ENCODE peak calls at places on chromosomes 13 and 19, in six cellular contexts. W, U, V, F, Z and K are unnamed samples.

GRCh38 chr13:109243311-109243951 is 543.0 kb downstream of the IRS2 start:
- DNase-seq in V (no peak), W (no peak), F (peak), Z (no peak), U (peak), K (no peak)

GRCh38 chr19:3818479-3818878 is 32.3 kb upstream of the MATK start:
- DNase-seq in Z (no peak), V (no peak), U (no peak), F (no peak), W (no peak), K (peak)

GRCh38 chr19:2032296-2032941 is 16.9 kb upstream of the BTBD2 start:
- DNase-seq in Z (peak), W (peak), V (peak), U (peak), F (peak), K (peak)

GRCh38 chr13:36357692-36358091 is 11.5 kb upstream of the SPART start:
- DNase-seq in Z (no peak), V (no peak), U (peak), W (no peak), F (no peak), K (peak)

GRCh38 chr19:11541238-11541637 is 2.6 kb downstream of the CNN1 start:
- DNase-seq in W (no peak), V (no peak), Z (no peak), U (no peak), F (no peak), K (no peak)

GRCh38 chr19:39670998-39671397 is 15.3 kb downstream of the LGALS16 start:
- DNase-seq in U (no peak), V (no peak), F (no peak), W (no peak), Z (no peak), K (no peak)

GRCh38 chr13:111005364-111005763 is 90.5 kb upstream of the ANKRD10 start:
- DNase-seq in U (no peak), V (no peak), W (no peak), F (peak), Z (no peak), K (no peak)

GRCh38 chr13:61664821-61665705 is 249.4 kb upstream of the PCDH20 start:
- DNase-seq in F (no peak), V (no peak), W (no peak), U (no peak), Z (peak), K (no peak)

GRCh38 chr19:14479985-14480694 is 5.0 kb upstream of the PTGER1 start:
- DNase-seq in Z (peak), W (no peak), F (peak), V (no peak), U (no peak), K (no peak)

GRCh38 chr13:35225582-35225981 is 250.9 kb downstream of the MAB21L1 start:
- DNase-seq in W (no peak), V (no peak), Z (no peak), F (no peak), U (no peak), K (no peak)

GRCh38 chr19:13083627-13084026 is 19.0 kb downstream of the LYL1 start:
- DNase-seq in F (no peak), U (no peak), Z (no peak), V (no peak), W (no peak), K (no peak)

GRCh38 chr19:43290568-43291359 is 21.4 kb upstream of the PSG9 start:
- DNase-seq in V (no peak), W (no peak), F (no peak), Z (no peak), U (no peak), K (no peak)

GRCh38 chr19:50341091-50341564 is 12.0 kb upstream of the KCNC3 start:
- DNase-seq in W (no peak), F (no peak), U (no peak), V (no peak), Z (no peak), K (no peak)

GRCh38 chr13:42215578-42216421 is 56.2 kb upstream of the AKAP11 start:
- DNase-seq in F (no peak), Z (no peak), W (no peak), V (no peak), U (no peak), K (no peak)

GRCh38 chr13:33326246-33326645 is 40.7 kb upstream of the STARD13 start:
- DNase-seq in V (no peak), W (no peak), U (no peak), Z (no peak), F (no peak), K (no peak)

GRCh38 chr13:62482351-62482750 is 1066.7 kb upstream of the PCDH20 start:
- DNase-seq in W (no peak), F (no peak), Z (no peak), V (no peak), U (no peak), K (no peak)

GRCh38 chr13:76836311-76836710 is 49.9 kb downstream of the KCTD12 start:
- DNase-seq in U (no peak), F (no peak), W (no peak), Z (no peak), V (no peak), K (no peak)

GRCh38 chr13:85261757-85262346 is 537.4 kb downstream of the SLITRK6 start:
- DNase-seq in Z (no peak), U (no peak), F (no peak), V (no peak), W (no peak), K (no peak)

GRCh38 chr13:89136678-89137077 is 1465.5 kb downstream of the SLITRK5 start:
- DNase-seq in W (no peak), V (no peak), U (no peak), Z (no peak), F (no peak), K (no peak)

GRCh38 chr19:43634068-43634467 is 5.6 kb downstream of the CADM4 start:
- DNase-seq in Z (no peak), U (no peak), F (no peak), V (no peak), W (no peak), K (no peak)

GRCh38 chr19:9671654-9672053 is 3.2 kb downstream of the ZNF562 start:
- DNase-seq in F (no peak), U (no peak), V (no peak), W (no peak), Z (no peak), K (no peak)

GRCh38 chr19:9672893-9673292 is 2.0 kb downstream of the ZNF562 start:
- DNase-seq in W (no peak), F (no peak), Z (no peak), U (no peak), V (no peak), K (no peak)

GRCh38 chr19:9667898-9668297 is 7.0 kb downstream of the ZNF562 start:
- DNase-seq in W (no peak), U (no peak), F (no peak), Z (no peak), V (no peak), K (no peak)

GRCh38 chr19:9673912-9674668 is 810 bp downstream of the ZNF562 start:
- DNase-seq in W (no peak), V (no peak), U (no peak), F (no peak), Z (no peak), K (no peak)

DNA sequence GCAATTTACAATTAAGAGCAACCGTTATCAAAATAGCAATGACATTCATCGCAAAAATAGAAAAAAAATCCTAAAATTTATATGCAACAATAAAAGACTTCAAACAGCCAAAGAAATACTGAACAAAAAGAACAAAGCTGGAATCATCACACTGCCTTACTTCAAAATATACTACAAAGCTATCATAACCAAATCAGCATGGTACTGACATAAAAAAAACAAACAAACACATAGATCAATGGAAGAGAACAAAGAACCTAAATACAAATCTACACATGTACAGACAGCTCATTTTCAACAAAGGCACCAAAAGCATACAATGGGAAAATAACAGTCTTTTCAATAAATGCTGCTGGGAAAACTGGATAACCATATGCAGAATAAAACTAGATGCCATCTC is 6.4 kb downstream of the ZNF562 start:
- DNase-seq in V (no peak), Z (no peak), W (no peak), U (no peak), F (no peak), K (no peak)
- H3K4me3 ChIP-seq in V (no peak), Z (no peak), W (no peak), U (no peak), F (no peak), K (no peak)

GRCh38 chr19:47786566-47786965 is 8.1 kb downstream of the SELENOW start:
- DNase-seq in U (peak), W (no peak), Z (no peak), V (no peak), F (no peak), K (no peak)
- H3K27ac ChIP-seq in U (peak), W (no peak), Z (no peak), V (no peak), F (no peak), K (no peak)

DNA sequence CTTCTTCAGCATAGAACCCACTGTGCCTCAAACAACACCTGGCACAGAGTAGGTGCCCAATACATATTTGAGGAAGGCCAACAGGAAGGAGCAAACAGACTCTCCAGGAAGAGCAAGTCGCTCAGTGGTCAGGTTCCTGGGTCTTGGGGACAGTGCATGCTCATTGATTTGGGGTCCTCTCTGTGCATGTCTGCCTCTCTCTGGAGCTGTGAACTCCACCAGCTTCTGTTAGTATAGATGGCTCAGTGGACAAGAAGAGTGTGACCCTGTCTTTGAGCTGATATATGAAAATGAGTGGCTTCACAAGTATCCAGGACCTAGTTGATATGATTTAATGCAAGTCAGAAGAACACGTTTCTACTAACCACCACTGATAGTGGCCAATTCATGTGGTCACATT is 98.7 kb downstream of the KCTD15 start:
- DNase-seq in V (no peak), Z (no peak), U (no peak), F (no peak), W (no peak), K (no peak)
- H3K4me3 ChIP-seq in V (no peak), Z (no peak), U (no peak), F (no peak), W (no peak), K (no peak)

DNA sequence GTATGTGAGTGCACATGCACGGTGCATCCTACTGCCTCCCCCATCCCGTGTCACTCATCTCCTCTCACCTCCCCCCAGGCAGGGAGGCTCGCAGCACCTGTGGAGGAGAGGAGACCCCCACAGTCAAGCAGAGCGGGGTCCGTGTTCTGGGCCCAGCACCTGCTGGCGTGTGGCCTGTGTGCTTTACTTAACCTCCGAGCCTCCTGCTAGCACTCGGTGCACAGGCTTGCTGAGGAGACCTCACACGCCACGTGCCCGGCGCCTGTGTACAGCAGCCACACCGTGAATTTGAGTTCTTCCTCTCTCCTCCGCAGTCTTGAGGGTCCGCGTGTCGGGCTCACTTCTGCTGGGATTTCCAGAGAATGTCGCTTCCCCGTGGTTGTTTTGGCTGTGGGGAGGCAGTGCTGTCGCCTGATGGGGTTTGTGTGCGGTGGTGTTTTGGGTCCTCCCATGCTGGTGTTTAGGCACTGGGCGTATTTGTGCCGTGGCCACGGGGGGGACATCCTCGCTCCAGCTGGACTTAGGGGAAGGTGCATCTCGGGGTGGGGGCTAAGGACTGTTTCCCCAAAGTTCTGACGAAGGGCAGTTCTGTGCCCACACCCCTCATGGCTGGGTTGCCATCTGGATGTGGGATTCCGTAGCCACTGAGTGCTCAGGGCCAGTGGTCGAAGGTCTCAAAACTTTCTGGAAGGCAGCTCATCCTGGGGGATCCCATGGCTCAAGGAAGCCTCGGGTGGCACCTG is 34.8 kb upstream of the TMEM255B start:
- DNase-seq in F (no peak), Z (no peak), U (no peak), V (no peak), W (no peak), K (no peak)
- H3K27ac ChIP-seq in F (peak), Z (peak), U (peak), V (no peak), W (peak), K (no peak)

GRCh38 chr13:31499274-31499673 is 240.1 kb upstream of the RXFP2 start:
- DNase-seq in W (no peak), Z (no peak), U (no peak), F (no peak), V (no peak), K (no peak)

GRCh38 chr13:31503626-31504025 is 235.7 kb upstream of the RXFP2 start:
- DNase-seq in F (no peak), V (no peak), W (no peak), U (no peak), Z (no peak), K (no peak)

GRCh38 chr13:31504918-31505317 is 234.4 kb upstream of the RXFP2 start:
- DNase-seq in U (no peak), W (no peak), Z (no peak), F (no peak), V (no peak), K (no peak)
- H3K4me3 ChIP-seq in U (no peak), W (no peak), Z (no peak), F (no peak), V (no peak), K (no peak)

GRCh38 chr19:16370671-16371391 is 46.2 kb downstream of the KLF2 start:
- DNase-seq in U (no peak), W (no peak), F (no peak), V (no peak), Z (no peak), K (no peak)
- H3K27ac ChIP-seq in U (peak), W (no peak), F (no peak), V (no peak), Z (peak), K (no peak)

GRCh38 chr13:30033681-30034447 is 183.4 kb upstream of the UBL3 start:
- DNase-seq in Z (no peak), U (no peak), F (no peak), V (no peak), W (no peak), K (no peak)
- H3K4me3 ChIP-seq in Z (no peak), U (no peak), F (no peak), V (no peak), W (no peak), K (no peak)